ENCODE peak calls at places on chromosomes 3 and 15, in nine cellular contexts. One of them, this sample, is unnamed.

GRCh38 chr3:14488286-14489036 is 51.7 kb downstream of the GRIP2 start:
- DNase-seq in Calu3: no peak
- DNase-seq in Peyer's patch: no peak
- DNase-seq in AG04450: no peak
- DNase-seq in nephron progenitor cell: no peak
- DNase-seq in left ventricle myocardium inferior: no peak
- DNase-seq in fibroblast of villous mesenchyme: no peak
- DNase-seq in fibroblast of mammary gland: no peak
- DNase-seq in esophagus muscularis mucosa: no peak
- DNase-seq in this sample: no peak

GRCh38 chr3:111919370-111920065 is 59.3 kb upstream of the ABHD10 start:
- DNase-seq in esophagus muscularis mucosa: no peak
- DNase-seq in AG04450: no peak
- DNase-seq in Peyer's patch: no peak
- DNase-seq in left ventricle myocardium inferior: no peak
- DNase-seq in nephron progenitor cell: no peak
- DNase-seq in fibroblast of mammary gland: no peak
- DNase-seq in Calu3: no peak
- DNase-seq in fibroblast of villous mesenchyme: no peak
- DNase-seq in this sample: no peak

GRCh38 chr15:62742409-62743171 is 300.0 kb upstream of the TPM1 start:
- DNase-seq in esophagus muscularis mucosa: peak
- DNase-seq in fibroblast of villous mesenchyme: peak
- DNase-seq in AG04450: peak
- DNase-seq in nephron progenitor cell: peak
- DNase-seq in Peyer's patch: no peak
- DNase-seq in left ventricle myocardium inferior: peak
- DNase-seq in Calu3: peak
- DNase-seq in fibroblast of mammary gland: peak
- DNase-seq in this sample: peak

GRCh38 chr3:11536132-11536935 is 107.4 kb downstream of the VGLL4 start:
- DNase-seq in Peyer's patch: no peak
- DNase-seq in AG04450: no peak
- DNase-seq in fibroblast of mammary gland: no peak
- DNase-seq in fibroblast of villous mesenchyme: peak
- DNase-seq in left ventricle myocardium inferior: no peak
- DNase-seq in nephron progenitor cell: no peak
- DNase-seq in esophagus muscularis mucosa: no peak
- DNase-seq in Calu3: no peak
- DNase-seq in this sample: no peak

GRCh38 chr15:26098801-26099200 is 235.7 kb upstream of the ATP10A start:
- DNase-seq in Peyer's patch: no peak
- DNase-seq in nephron progenitor cell: no peak
- DNase-seq in AG04450: no peak
- DNase-seq in fibroblast of villous mesenchyme: no peak
- DNase-seq in left ventricle myocardium inferior: no peak
- DNase-seq in Calu3: no peak
- DNase-seq in fibroblast of mammary gland: no peak
- DNase-seq in esophagus muscularis mucosa: no peak
- DNase-seq in this sample: no peak

GRCh38 chr15:90200534-90201139 is 493 bp upstream of the SEMA4B start:
- DNase-seq in esophagus muscularis mucosa: no peak
- DNase-seq in fibroblast of mammary gland: no peak
- DNase-seq in Peyer's patch: no peak
- DNase-seq in nephron progenitor cell: no peak
- DNase-seq in left ventricle myocardium inferior: no peak
- DNase-seq in AG04450: no peak
- DNase-seq in fibroblast of villous mesenchyme: no peak
- DNase-seq in Calu3: no peak
- DNase-seq in this sample: no peak

GRCh38 chr3:174051191-174051590 is 653.6 kb downstream of the NLGN1 start:
- DNase-seq in nephron progenitor cell: no peak
- DNase-seq in esophagus muscularis mucosa: no peak
- DNase-seq in Calu3: no peak
- DNase-seq in left ventricle myocardium inferior: no peak
- DNase-seq in Peyer's patch: no peak
- DNase-seq in fibroblast of mammary gland: no peak
- DNase-seq in fibroblast of villous mesenchyme: no peak
- DNase-seq in AG04450: no peak
- DNase-seq in this sample: no peak

GRCh38 chr15:64911317-64912186 is at the start of gene ANKDD1A:
- DNase-seq in AG04450: no peak
- DNase-seq in nephron progenitor cell: peak
- DNase-seq in fibroblast of villous mesenchyme: peak
- DNase-seq in Peyer's patch: peak
- DNase-seq in left ventricle myocardium inferior: peak
- DNase-seq in esophagus muscularis mucosa: no peak
- DNase-seq in fibroblast of mammary gland: peak
- DNase-seq in Calu3: peak
- DNase-seq in this sample: no peak

GRCh38 chr15:101349497-101349951 is 54.5 kb upstream of the SNRPA1 start:
- DNase-seq in nephron progenitor cell: no peak
- DNase-seq in fibroblast of villous mesenchyme: no peak
- DNase-seq in Peyer's patch: no peak
- DNase-seq in fibroblast of mammary gland: no peak
- DNase-seq in Calu3: no peak
- DNase-seq in left ventricle myocardium inferior: no peak
- DNase-seq in esophagus muscularis mucosa: no peak
- DNase-seq in AG04450: no peak
- DNase-seq in this sample: no peak

GRCh38 chr3:135987647-135988046 is 22.1 kb downstream of the PPP2R3A start:
- DNase-seq in AG04450: no peak
- DNase-seq in Calu3: no peak
- DNase-seq in Peyer's patch: no peak
- DNase-seq in fibroblast of mammary gland: peak
- DNase-seq in fibroblast of villous mesenchyme: no peak
- DNase-seq in nephron progenitor cell: no peak
- DNase-seq in left ventricle myocardium inferior: no peak
- DNase-seq in esophagus muscularis mucosa: no peak
- DNase-seq in this sample: no peak

GRCh38 chr15:60074181-60074885 is 70.2 kb downstream of the FOXB1 start:
- DNase-seq in Peyer's patch: no peak
- DNase-seq in AG04450: no peak
- DNase-seq in left ventricle myocardium inferior: no peak
- DNase-seq in fibroblast of villous mesenchyme: no peak
- DNase-seq in nephron progenitor cell: peak
- DNase-seq in fibroblast of mammary gland: peak
- DNase-seq in Calu3: no peak
- DNase-seq in esophagus muscularis mucosa: no peak
- DNase-seq in this sample: no peak

GRCh38 chr15:78811124-78811824 is at the start of gene ADAMTS7:
- DNase-seq in Calu3: peak
- DNase-seq in Peyer's patch: peak
- DNase-seq in AG04450: peak
- DNase-seq in fibroblast of mammary gland: peak
- DNase-seq in fibroblast of villous mesenchyme: peak
- DNase-seq in nephron progenitor cell: peak
- DNase-seq in esophagus muscularis mucosa: no peak
- DNase-seq in left ventricle myocardium inferior: peak
- DNase-seq in this sample: peak

GRCh38 chr3:29065211-29065785 is 215.6 kb upstream of the RBMS3 start:
- DNase-seq in left ventricle myocardium inferior: peak
- DNase-seq in Calu3: peak
- DNase-seq in fibroblast of villous mesenchyme: peak
- DNase-seq in AG04450: peak
- DNase-seq in nephron progenitor cell: peak
- DNase-seq in esophagus muscularis mucosa: no peak
- DNase-seq in fibroblast of mammary gland: peak
- DNase-seq in Peyer's patch: no peak
- DNase-seq in this sample: peak

GRCh38 chr15:57526615-57527014 is 65.1 kb upstream of the MYZAP start:
- DNase-seq in fibroblast of mammary gland: no peak
- DNase-seq in Peyer's patch: no peak
- DNase-seq in AG04450: no peak
- DNase-seq in left ventricle myocardium inferior: no peak
- DNase-seq in fibroblast of villous mesenchyme: no peak
- DNase-seq in esophagus muscularis mucosa: no peak
- DNase-seq in nephron progenitor cell: no peak
- DNase-seq in Calu3: no peak
- DNase-seq in this sample: no peak

GRCh38 chr15:57528940-57529565 is 62.7 kb upstream of the MYZAP start:
- DNase-seq in AG04450: no peak
- DNase-seq in Calu3: no peak
- DNase-seq in nephron progenitor cell: no peak
- DNase-seq in left ventricle myocardium inferior: no peak
- DNase-seq in esophagus muscularis mucosa: no peak
- DNase-seq in fibroblast of mammary gland: no peak
- DNase-seq in fibroblast of villous mesenchyme: no peak
- DNase-seq in Peyer's patch: no peak
- DNase-seq in this sample: no peak

GRCh38 chr15:57526076-57526475 is 65.6 kb upstream of the MYZAP start:
- DNase-seq in Peyer's patch: no peak
- DNase-seq in fibroblast of villous mesenchyme: no peak
- DNase-seq in fibroblast of mammary gland: no peak
- DNase-seq in esophagus muscularis mucosa: no peak
- DNase-seq in nephron progenitor cell: no peak
- DNase-seq in left ventricle myocardium inferior: no peak
- DNase-seq in Calu3: no peak
- DNase-seq in AG04450: no peak
- DNase-seq in this sample: no peak

GRCh38 chr15:57525581-57525980 is 66.1 kb upstream of the MYZAP start:
- DNase-seq in Calu3: no peak
- DNase-seq in fibroblast of mammary gland: no peak
- DNase-seq in fibroblast of villous mesenchyme: no peak
- DNase-seq in left ventricle myocardium inferior: no peak
- DNase-seq in AG04450: no peak
- DNase-seq in Peyer's patch: no peak
- DNase-seq in esophagus muscularis mucosa: no peak
- DNase-seq in nephron progenitor cell: no peak
- DNase-seq in this sample: no peak

DNA sequence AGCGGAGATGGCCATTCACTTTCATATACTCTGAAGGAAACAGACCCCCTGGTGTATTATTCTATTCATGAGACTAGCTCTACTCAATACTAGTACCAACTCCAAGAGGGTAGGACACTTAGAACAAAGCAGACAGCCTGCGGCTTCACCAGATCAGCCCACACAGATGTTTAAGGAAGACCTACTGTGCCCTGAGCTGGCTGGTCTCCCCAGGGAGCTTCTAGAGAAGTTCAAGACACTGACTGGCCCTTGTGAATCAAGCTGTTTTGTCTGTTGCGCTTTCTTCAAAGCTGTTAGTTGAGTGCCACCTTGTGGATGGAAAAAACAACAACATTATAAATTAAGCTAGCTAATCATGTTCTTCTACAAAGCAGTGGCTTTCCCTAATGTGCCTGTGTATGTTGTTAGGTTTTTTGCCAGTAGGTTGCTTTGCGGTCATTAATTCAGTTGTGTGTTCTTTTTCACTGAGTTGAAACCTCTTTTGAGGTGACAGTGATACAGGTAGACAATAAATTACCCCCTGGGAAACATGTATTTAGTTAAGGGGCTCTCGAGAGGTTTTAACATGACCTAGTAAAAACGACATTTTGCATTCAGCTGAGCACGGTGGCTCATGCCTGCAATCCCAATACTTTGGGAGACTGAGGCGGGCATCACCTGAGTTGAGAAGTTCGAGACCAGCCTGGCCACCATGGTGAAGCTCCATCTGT is 64.2 kb upstream of the MYZAP start:
- DNase-seq in left ventricle myocardium inferior: no peak
- DNase-seq in esophagus muscularis mucosa: no peak
- DNase-seq in Calu3: peak
- DNase-seq in AG04450: peak
- DNase-seq in Peyer's patch: no peak
- DNase-seq in nephron progenitor cell: peak
- DNase-seq in fibroblast of villous mesenchyme: peak
- DNase-seq in fibroblast of mammary gland: peak
- DNase-seq in this sample: peak
- TF ChIP-seq CTCF in left ventricle myocardium inferior: peak
- TF ChIP-seq CTCF in esophagus muscularis mucosa: peak
- TF ChIP-seq CTCF in Calu3: peak
- TF ChIP-seq CTCF in AG04450: peak
- TF ChIP-seq CTCF in Peyer's patch: no peak
- TF ChIP-seq CTCF in nephron progenitor cell: peak
- TF ChIP-seq CTCF in fibroblast of villous mesenchyme: peak
- TF ChIP-seq CTCF in fibroblast of mammary gland: peak
- TF ChIP-seq CTCF in this sample: peak

GRCh38 chr3:120795959-120796358 is 53.4 kb downstream of the GTF2E1 start:
- DNase-seq in AG04450: no peak
- DNase-seq in esophagus muscularis mucosa: no peak
- DNase-seq in fibroblast of mammary gland: no peak
- DNase-seq in fibroblast of villous mesenchyme: no peak
- DNase-seq in Calu3: no peak
- DNase-seq in Peyer's patch: no peak
- DNase-seq in nephron progenitor cell: no peak
- DNase-seq in left ventricle myocardium inferior: no peak
- DNase-seq in this sample: no peak
- TF ChIP-seq CTCF in AG04450: no peak
- TF ChIP-seq CTCF in esophagus muscularis mucosa: no peak
- TF ChIP-seq CTCF in fibroblast of mammary gland: no peak
- TF ChIP-seq CTCF in fibroblast of villous mesenchyme: no peak
- TF ChIP-seq CTCF in Calu3: no peak
- TF ChIP-seq CTCF in Peyer's patch: no peak
- TF ChIP-seq CTCF in nephron progenitor cell: no peak
- TF ChIP-seq CTCF in left ventricle myocardium inferior: no peak
- TF ChIP-seq CTCF in this sample: no peak

GRCh38 chr15:96583671-96584070 is 253.2 kb downstream of the NR2F2 start:
- DNase-seq in esophagus muscularis mucosa: no peak
- DNase-seq in fibroblast of mammary gland: no peak
- DNase-seq in Peyer's patch: no peak
- DNase-seq in left ventricle myocardium inferior: no peak
- DNase-seq in AG04450: no peak
- DNase-seq in fibroblast of villous mesenchyme: no peak
- DNase-seq in nephron progenitor cell: no peak
- DNase-seq in Calu3: peak
- DNase-seq in this sample: no peak

GRCh38 chr15:96582473-96582872 is 252.0 kb downstream of the NR2F2 start:
- DNase-seq in AG04450: no peak
- DNase-seq in fibroblast of mammary gland: no peak
- DNase-seq in nephron progenitor cell: no peak
- DNase-seq in fibroblast of villous mesenchyme: no peak
- DNase-seq in Peyer's patch: no peak
- DNase-seq in left ventricle myocardium inferior: no peak
- DNase-seq in esophagus muscularis mucosa: no peak
- DNase-seq in Calu3: no peak
- DNase-seq in this sample: no peak

GRCh38 chr15:96586901-96587300 is 256.4 kb downstream of the NR2F2 start:
- DNase-seq in fibroblast of mammary gland: no peak
- DNase-seq in AG04450: no peak
- DNase-seq in nephron progenitor cell: no peak
- DNase-seq in Calu3: no peak
- DNase-seq in left ventricle myocardium inferior: no peak
- DNase-seq in fibroblast of villous mesenchyme: no peak
- DNase-seq in esophagus muscularis mucosa: no peak
- DNase-seq in Peyer's patch: no peak
- DNase-seq in this sample: no peak

GRCh38 chr15:96585634-96586386 is 255.3 kb downstream of the NR2F2 start:
- DNase-seq in esophagus muscularis mucosa: no peak
- DNase-seq in AG04450: no peak
- DNase-seq in Peyer's patch: no peak
- DNase-seq in Calu3: no peak
- DNase-seq in fibroblast of mammary gland: peak
- DNase-seq in left ventricle myocardium inferior: no peak
- DNase-seq in fibroblast of villous mesenchyme: peak
- DNase-seq in nephron progenitor cell: no peak
- DNase-seq in this sample: peak
- TF ChIP-seq CTCF in esophagus muscularis mucosa: peak
- TF ChIP-seq CTCF in AG04450: peak
- TF ChIP-seq CTCF in Peyer's patch: no peak
- TF ChIP-seq CTCF in Calu3: peak
- TF ChIP-seq CTCF in fibroblast of mammary gland: peak
- TF ChIP-seq CTCF in left ventricle myocardium inferior: peak
- TF ChIP-seq CTCF in fibroblast of villous mesenchyme: peak
- TF ChIP-seq CTCF in nephron progenitor cell: no peak
- TF ChIP-seq CTCF in this sample: peak

GRCh38 chr15:86849563-86849962 is 769.9 kb downstream of the AGBL1 start:
- DNase-seq in fibroblast of mammary gland: no peak
- DNase-seq in Peyer's patch: no peak
- DNase-seq in esophagus muscularis mucosa: no peak
- DNase-seq in fibroblast of villous mesenchyme: no peak
- DNase-seq in AG04450: no peak
- DNase-seq in Calu3: no peak
- DNase-seq in left ventricle myocardium inferior: peak
- DNase-seq in nephron progenitor cell: no peak
- DNase-seq in this sample: no peak
- TF ChIP-seq CTCF in fibroblast of mammary gland: no peak
- TF ChIP-seq CTCF in Peyer's patch: no peak
- TF ChIP-seq CTCF in esophagus muscularis mucosa: no peak
- TF ChIP-seq CTCF in fibroblast of villous mesenchyme: no peak
- TF ChIP-seq CTCF in AG04450: no peak
- TF ChIP-seq CTCF in Calu3: no peak
- TF ChIP-seq CTCF in left ventricle myocardium inferior: no peak
- TF ChIP-seq CTCF in nephron progenitor cell: no peak
- TF ChIP-seq CTCF in this sample: no peak